ENCODE peak calls at places on chromosomes 12 and 14, in five cellular contexts. X is frontal cortex, B is GM12865, S is nephron progenitor cell, M is left ventricle myocardium inferior. W is an unnamed sample.

GRCh38 chr14:36441283-36441682 is 78.7 kb downstream of the NKX2-1 start:
- DNase-seq in X (no peak), B (no peak), S (no peak), M (no peak), W (no peak)

GRCh38 chr12:116443706-116444589 is 115.2 kb upstream of the MAP1LC3B2 start:
- DNase-seq in X (no peak), B (no peak), S (no peak), M (no peak), W (no peak)

GRCh38 chr12:124939428-124940142 is 25.1 kb upstream of the UBC start:
- DNase-seq in X (no peak), B (peak), S (peak), M (peak), W (peak)

GRCh38 chr14:70707138-70708038 is 65.7 kb downstream of the TTC9 start:
- DNase-seq in X (no peak), B (peak), S (no peak), M (no peak), W (peak)

GRCh38 chr12:58161773-58162172 is 220.4 kb downstream of the ATP23 start:
- DNase-seq in X (no peak), B (no peak), S (no peak), M (no peak), W (no peak)

GRCh38 chr14:69299286-69300035 is 39.5 kb downstream of the GALNT16 start:
- DNase-seq in X (no peak), B (peak), S (no peak), M (no peak), W (no peak)

GRCh38 chr12:46675736-46676135 is 150.1 kb downstream of the SLC38A4 start:
- DNase-seq in X (peak), B (peak), S (peak), M (no peak), W (peak)

GRCh38 chr12:51883998-51884675 is 3.8 kb upstream of the ANKRD33 start:
- DNase-seq in X (no peak), B (no peak), S (no peak), M (no peak), W (no peak)

GRCh38 chr14:103574104-103574503 is 11.3 kb downstream of the COA8 start:
- DNase-seq in X (no peak), B (no peak), S (no peak), M (no peak), W (no peak)

GRCh38 chr12:50117057-50117622 is 5.1 kb downstream of the COX14 start:
- DNase-seq in X (no peak), B (no peak), S (no peak), M (no peak), W (no peak)

GRCh38 chr12:54222609-54223008 is 33.8 kb upstream of the SMUG1 start:
- DNase-seq in X (no peak), B (no peak), S (no peak), M (no peak), W (peak)

GRCh38 chr14:58944226-58944769 is 244.2 kb upstream of the DAAM1 start:
- DNase-seq in X (no peak), B (no peak), S (no peak), M (no peak), W (no peak)

GRCh38 chr12:54166543-54167499 is 22.0 kb downstream of the SMUG1 start:
- DNase-seq in X (no peak), B (no peak), S (no peak), M (no peak), W (no peak)

GRCh38 chr14:23469906-23470403 is 452 bp downstream of the NGDN start:
- DNase-seq in X (no peak), B (no peak), S (no peak), M (no peak), W (no peak)

GRCh38 chr12:120978296-120979219 is at the start of gene HNF1A:
- DNase-seq in X (no peak), B (no peak), S (no peak), M (no peak), W (peak)

GRCh38 chr14:51225751-51226150 is 14.3 kb upstream of the TMX1 start:
- DNase-seq in X (no peak), B (no peak), S (no peak), M (no peak), W (no peak)

GRCh38 chr12:42588981-42589464 is 523 bp downstream of the PRICKLE1 start:
- DNase-seq in X (no peak), B (no peak), S (peak), M (peak), W (no peak)

GRCh38 chr14:60565211-60565610 is 56.3 kb downstream of the SIX6 start:
- DNase-seq in X (no peak), B (peak), S (no peak), M (no peak), W (no peak)

GRCh38 chr14:22010532-22011242 is 337.1 kb upstream of the OR4E1 start:
- DNase-seq in X (no peak), B (no peak), S (no peak), M (no peak), W (no peak)

GRCh38 chr12:100706029-100706428 is 88.5 kb upstream of the ANO4 start:
- DNase-seq in X (no peak), B (no peak), S (no peak), M (no peak), W (peak)

GRCh38 chr14:95303552-95303951 is 16.2 kb downstream of the CLMN start:
- DNase-seq in X (no peak), B (no peak), S (no peak), M (no peak), W (no peak)

GRCh38 chr14:91940209-91940608 is 7.3 kb downstream of the FBLN5 start:
- DNase-seq in X (no peak), B (no peak), S (no peak), M (no peak), W (no peak)

GRCh38 chr12:4978737-4979136 is 64.9 kb upstream of the KCNA5 start:
- DNase-seq in X (no peak), B (no peak), S (no peak), M (no peak), W (no peak)

GRCh38 chr12:126389215-126389841 is 1324.1 kb downstream of the AACS start:
- DNase-seq in X (peak), B (no peak), S (no peak), M (no peak), W (no peak)

GRCh38 chr12:31225656-31226535 is 100.1 kb downstream of the SINHCAF start:
- DNase-seq in X (no peak), B (no peak), S (no peak), M (no peak), W (no peak)

GRCh38 chr12:97680751-97681150 is 218.1 kb downstream of the RMST start:
- DNase-seq in X (no peak), B (no peak), S (no peak), M (no peak), W (no peak)

GRCh38 chr12:113010701-113011100 is 32.4 kb downstream of the OAS2 start:
- DNase-seq in X (no peak), B (no peak), S (no peak), M (no peak), W (no peak)

GRCh38 chr12:29346764-29347421 is 34.1 kb downstream of the ERGIC2 start:
- DNase-seq in X (no peak), B (no peak), S (no peak), M (no peak), W (no peak)

GRCh38 chr14:101025131-101025530 is 121.6 kb upstream of the RTL1 start:
- DNase-seq in X (no peak), B (no peak), S (no peak), M (no peak), W (no peak)

GRCh38 chr14:25150401-25150800 is 100.5 kb upstream of the STXBP6 start:
- DNase-seq in X (no peak), B (no peak), S (no peak), M (no peak), W (no peak)

GRCh38 chr12:93174048-93174447 is 203.7 kb upstream of the NUDT4 start:
- DNase-seq in X (no peak), B (no peak), S (no peak), M (no peak), W (no peak)

GRCh38 chr12:12079291-12079690 is 8.6 kb downstream of the BCL2L14 start:
- DNase-seq in X (no peak), B (no peak), S (no peak), M (no peak), W (peak)

GRCh38 chr12:52992699-52993557 is 13.3 kb upstream of the EIF4B start:
- DNase-seq in X (no peak), B (no peak), S (no peak), M (no peak), W (peak)

GRCh38 chr14:64580451-64580850 is 30.7 kb downstream of the PPP1R36 start:
- DNase-seq in X (no peak), B (no peak), S (no peak), M (no peak), W (no peak)

GRCh38 chr14:87888136-87888999 is 104.6 kb downstream of the GALC start:
- DNase-seq in X (no peak), B (peak), S (peak), M (no peak), W (peak)

GRCh38 chr12:111410229-111411186 is 4.8 kb downstream of the SH2B3 start:
- DNase-seq in X (no peak), B (no peak), S (peak), M (peak), W (no peak)

GRCh38 chr12:93348568-93349435 is 28.9 kb upstream of the NUDT4 start:
- DNase-seq in X (no peak), B (no peak), S (no peak), M (no peak), W (no peak)

GRCh38 chr12:76781321-76781720 is 17.4 kb downstream of the ZDHHC17 start:
- DNase-seq in X (no peak), B (no peak), S (no peak), M (no peak), W (no peak)

W was measured in LoVo.